ENCODE peak calls at places on chromosomes 3 and 15, in eight cellular contexts. E is esophagus muscularis mucosa, F is A549, L is K562, B is tibial nerve, K is ovary, C is HepG2, I is stomach. Z is an unnamed sample.

GRCh38 chr15:63350178-63350621 is 31.4 kb downstream of the CA12 start:
- DNase-seq in K (peak; percentile 23), L (no peak), E (no peak), C (no peak), B (no peak), I (no peak), F (no peak), Z (no peak)

GRCh38 chr15:68821898-68822380 is 1.2 kb upstream of the ANP32A start:
- DNase-seq in C (peak; percentile 69), B (no peak), E (no peak), L (no peak), I (no peak), K (no peak), F (no peak), Z (no peak)

GRCh38 chr15:90814193-90814811 is 54.1 kb upstream of the FURIN start:
- DNase-seq in C (no peak), L (no peak), I (peak; percentile 35), E (no peak), B (no peak), K (no peak), F (no peak), Z (no peak)

GRCh38 chr3:27666708-27667107 is 55.4 kb downstream of the EOMES start:
- DNase-seq in B (peak; percentile 54), F (no peak), E (no peak), L (no peak), K (peak; percentile 41), I (no peak), C (no peak), Z (peak; percentile 49)

GRCh38 chr3:31934018-31934417 is 47.0 kb downstream of the OSBPL10 start:
- DNase-seq in C (no peak), F (no peak), I (no peak), E (no peak), L (no peak), K (no peak), B (no peak), Z (no peak)

GRCh38 chr3:66472313-66473134 is 28.3 kb downstream of the LRIG1 start:
- DNase-seq in B (no peak), I (no peak), E (no peak), L (no peak), F (peak; percentile 38), C (no peak), K (no peak), Z (peak; percentile 54)

GRCh38 chr3:119329551-119329950 is 35.4 kb downstream of the ARHGAP31 start:
- DNase-seq in B (no peak), L (no peak), I (no peak), C (no peak), E (no peak), F (no peak), K (no peak), Z (no peak)

GRCh38 chr15:71781179-71781964 is 29.0 kb upstream of the NR2E3 start:
- DNase-seq in C (no peak), F (no peak), K (no peak), E (no peak), I (no peak), L (no peak), B (no peak), Z (no peak)

GRCh38 chr3:16503191-16503776 is 10.2 kb downstream of the RFTN1 start:
- DNase-seq in E (no peak), L (no peak), K (no peak), I (no peak), C (no peak), F (no peak), B (no peak), Z (no peak)

GRCh38 chr3:2765002-2765579 is 345.1 kb downstream of the IL5RA start:
- DNase-seq in B (no peak), E (no peak), K (no peak), F (no peak), C (peak; percentile 9), I (no peak), L (no peak), Z (no peak)

GRCh38 chr15:91224750-91225380 is 124.8 kb downstream of the SV2B start:
- DNase-seq in B (no peak), K (no peak), I (no peak), L (peak; percentile 48), F (peak; percentile 80), E (no peak), C (peak; percentile 25), Z (no peak)

GRCh38 chr15:96334017-96334704 is 3.7 kb downstream of the NR2F2 start:
- DNase-seq in I (no peak), L (no peak), F (no peak), B (no peak), K (no peak), E (peak; percentile 90), C (no peak), Z (peak; percentile 13)

GRCh38 chr3:123069021-123069381 is 2.2 kb downstream of the PDIA5 start:
- DNase-seq in E (no peak), L (peak; percentile 34), C (peak; percentile 26), K (no peak), B (no peak), I (peak; percentile 78), F (no peak), Z (no peak)

GRCh38 chr3:157398598-157398997 is 38.1 kb upstream of the PTX3 start:
- DNase-seq in C (no peak), B (no peak), I (no peak), L (no peak), E (no peak), F (no peak), K (no peak), Z (no peak)

GRCh38 chr3:51955175-51955892 is at the start of gene GPR62:
- DNase-seq in I (no peak), C (no peak), K (peak; percentile 18), L (no peak), F (no peak), E (no peak), B (no peak), Z (no peak)

DNA sequence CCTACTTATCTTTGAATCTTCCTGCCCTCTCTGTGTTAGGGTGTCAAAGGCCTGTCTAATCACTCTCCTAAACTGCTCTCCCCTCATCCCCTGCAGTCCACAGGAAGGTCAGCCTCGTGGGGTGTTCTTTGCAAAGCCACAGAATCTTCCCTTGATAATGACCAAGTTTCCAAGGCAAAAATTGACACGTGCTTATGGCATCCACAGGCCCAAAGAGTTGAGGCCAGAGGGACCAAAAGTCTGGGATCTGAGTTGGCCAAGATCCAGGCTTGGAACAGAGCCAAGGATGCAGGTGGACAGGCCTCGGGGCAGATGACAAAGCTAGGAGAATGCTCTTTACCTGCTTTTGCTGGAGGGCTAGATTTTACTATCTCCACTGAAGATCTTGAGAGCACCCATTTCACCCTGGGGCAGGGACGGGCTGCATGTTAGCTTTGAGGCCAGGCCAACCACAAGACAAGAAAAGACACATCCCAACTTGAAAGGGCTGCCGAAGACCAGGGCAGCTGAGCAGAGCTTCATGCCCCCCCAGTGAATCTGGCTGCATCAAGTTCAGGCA is 20.5 kb downstream of the BHLHE40 start:
- DNase-seq in K (no peak), B (no peak), L (peak; percentile 54), I (no peak), E (no peak), C (no peak), F (no peak), Z (no peak)
- TF ChIP-seq EP300 in K (no peak), B (no peak), L (peak; percentile 26), I (no peak), E (no peak), C (no peak), F (no peak), Z (no peak)

GRCh38 chr15:78034495-78035191 is 42.9 kb downstream of the TBC1D2B start:
- DNase-seq in F (no peak), B (no peak), K (no peak), L (no peak), I (peak; percentile 66), E (no peak), C (no peak), Z (peak; percentile 72)
- H3K27ac ChIP-seq in F (no peak overlapping the region), B (peak overlapping the region; percentile 54), K (no peak overlapping the region), L (no peak overlapping the region), I (peak overlapping the region; percentile 84), E (peak overlapping the region; percentile 61), C (peak overlapping the region; percentile 61), Z (peak overlapping the region; percentile 86)

GRCh38 chr3:193874512-193874911 is 261.4 kb upstream of the HES1 start:
- DNase-seq in L (no peak), K (no peak), B (no peak), I (no peak), F (no peak), C (no peak), E (no peak), Z (no peak)
- TF ChIP-seq EP300 in L (no peak), K (no peak), B (no peak), I (no peak), F (no peak), C (no peak), E (no peak), Z (no peak)

GRCh38 chr3:129105862-129106261 is 15.7 kb downstream of the RAB43 start:
- DNase-seq in K (no peak), B (no peak), I (no peak), L (no peak), E (no peak), F (no peak), C (no peak), Z (no peak)

GRCh38 chr3:129106866-129107565 is 14.6 kb downstream of the RAB43 start:
- DNase-seq in F (no peak), I (peak; percentile 44), B (no peak), E (no peak), C (no peak), K (no peak), L (no peak), Z (peak; percentile 51)

GRCh38 chr3:129104498-129105079 is 17.0 kb downstream of the RAB43 start:
- DNase-seq in L (no peak), E (no peak), I (no peak), B (no peak), F (no peak), K (no peak), C (no peak), Z (no peak)

GRCh38 chr3:129107793-129108192 is 13.8 kb downstream of the RAB43 start:
- DNase-seq in K (no peak), B (no peak), F (no peak), C (no peak), I (no peak), L (no peak), E (no peak), Z (no peak)

DNA sequence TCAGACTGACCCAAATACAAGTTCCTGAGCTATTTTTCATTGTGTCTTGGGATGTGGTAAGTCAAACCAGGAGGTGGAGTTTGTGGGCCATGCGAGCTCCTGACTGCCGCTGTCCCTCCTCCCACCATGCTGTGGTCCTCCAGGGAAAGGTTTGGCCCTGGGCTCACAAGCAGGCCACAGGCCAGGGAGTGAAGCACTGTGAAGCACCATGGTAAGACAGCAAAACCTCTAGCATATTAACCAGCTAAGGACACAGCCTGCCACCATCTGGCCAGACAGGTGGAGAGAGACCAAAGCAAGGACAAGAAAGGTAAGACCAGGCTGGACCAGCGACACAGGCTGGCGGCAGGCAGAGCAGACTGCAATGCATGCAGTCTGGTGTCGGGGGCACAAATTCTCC is 15.3 kb downstream of the RAB43 start:
- DNase-seq in C (no peak), B (no peak), K (no peak), I (no peak), E (no peak), F (no peak), L (no peak), Z (no peak)
- H3K27ac ChIP-seq in C (no peak overlapping the region), B (no peak overlapping the region), K (no peak overlapping the region), I (no peak overlapping the region), E (no peak overlapping the region), F (no peak overlapping the region), L (no peak overlapping the region), Z (no peak overlapping the region)

GRCh38 chr3:127646501-127647046 is 17.6 kb downstream of the PODXL2 start:
- DNase-seq in I (no peak), L (no peak), B (no peak), E (no peak), K (no peak), F (no peak), C (no peak), Z (no peak)
- TF ChIP-seq EP300 in I (no peak), L (no peak), B (no peak), E (no peak), K (no peak), F (no peak), C (no peak), Z (no peak)

Z was measured in transverse colon.